ENCODE peak calls at places on chromosomes 7 and 10, in five cellular contexts. H is CD4-positive, CD25-positive, alpha-beta regulatory T cell; Y is stomach; U is spleen; E is A549. Z is an unnamed sample.

GRCh38 chr10:43958964-43959363 is 310.3 kb upstream of the ZNF32 start:
- DNase-seq in H (no peak), U (peak), E (no peak), Y (no peak), Z (no peak)

GRCh38 chr7:32501522-32501921 is 6.2 kb downstream of the AVL9 start:
- DNase-seq in Y (no peak), U (no peak), E (no peak), H (no peak), Z (no peak)

GRCh38 chr7:117281562-117281961 is 41.3 kb downstream of the WNT2 start:
- DNase-seq in H (no peak), E (no peak), U (no peak), Y (no peak), Z (no peak)

GRCh38 chr10:106173838-106174237 is 990.7 kb downstream of the SORCS1 start:
- DNase-seq in Y (no peak), H (no peak), E (no peak), U (no peak), Z (no peak)

GRCh38 chr10:5892007-5892406 is 2.0 kb downstream of the FBH1 start:
- DNase-seq in E (no peak), H (peak), U (peak), Y (no peak), Z (no peak)

GRCh38 chr7:147658392-147658791 is 932.2 kb upstream of the C7orf33 start:
- DNase-seq in H (no peak), U (no peak), E (no peak), Y (no peak), Z (no peak)

GRCh38 chr7:81725496-81726117 is 44.2 kb downstream of the HGF start:
- DNase-seq in Y (no peak), U (no peak), H (no peak), E (peak), Z (no peak)

GRCh38 chr7:7922684-7923385 is 45.8 kb upstream of the GLCCI1 start:
- DNase-seq in H (no peak), U (no peak), Y (no peak), E (no peak), Z (no peak)

GRCh38 chr7:19378340-19378704 is 233.1 kb upstream of the FERD3L start:
- DNase-seq in H (no peak), Y (no peak), U (no peak), E (no peak), Z (no peak)

GRCh38 chr10:90197766-90198165 is 496.4 kb downstream of the KIF20B start:
- DNase-seq in Y (no peak), U (no peak), E (no peak), H (no peak), Z (no peak)

GRCh38 chr7:112452102-112452888 is 2.0 kb downstream of the IFRD1 start:
- DNase-seq in E (peak), U (no peak), H (peak), Y (peak), Z (no peak)

GRCh38 chr7:37510043-37510634 is 61.5 kb upstream of the ELMO1 start:
- DNase-seq in H (peak), E (no peak), Y (no peak), U (no peak), Z (no peak)

GRCh38 chr10:106555599-106555998 is 608.9 kb downstream of the SORCS1 start:
- DNase-seq in H (no peak), Y (no peak), E (no peak), U (no peak), Z (no peak)

GRCh38 chr7:289209-289755 is 688 bp upstream of the FOXL3 start:
- DNase-seq in U (peak), H (no peak), Y (no peak), E (no peak), Z (no peak)

GRCh38 chr7:118195837-118196474 is 12.0 kb downstream of the LSM8 start:
- DNase-seq in H (peak), Y (peak), U (no peak), E (peak), Z (no peak)

GRCh38 chr10:129599160-129599559 is 132.1 kb downstream of the MGMT start:
- DNase-seq in Y (no peak), U (no peak), E (no peak), H (no peak), Z (no peak)

GRCh38 chr10:62960416-62960815 is 144.2 kb upstream of the EGR2 start:
- DNase-seq in E (no peak), H (no peak), Y (no peak), U (no peak), Z (no peak)

GRCh38 chr10:3484306-3485187 is 300.5 kb downstream of the KLF6 start:
- DNase-seq in Y (no peak), E (no peak), U (no peak), H (no peak), Z (no peak)

GRCh38 chr10:29635711-29636144 is 957 bp upstream of the SVIL start:
- DNase-seq in U (no peak), Y (no peak), H (no peak), E (peak), Z (no peak)

GRCh38 chr10:92990615-92991014 is 70.0 kb upstream of the CYP26C1 start:
- DNase-seq in E (no peak), Y (no peak), U (no peak), H (peak), Z (no peak)

GRCh38 chr10:101588879-101589278 is 758 bp downstream of the DPCD start:
- DNase-seq in E (no peak), Y (no peak), H (no peak), U (peak), Z (no peak)

GRCh38 chr10:101585841-101586240 is 2.2 kb downstream of the POLL start:
- DNase-seq in U (peak), H (no peak), Y (no peak), E (no peak), Z (no peak)

GRCh38 chr10:101587725-101588614 is at the start of the genes DPCD and POLL:
- DNase-seq in U (peak), H (peak), Y (peak), E (peak), Z (no peak)
- H3K4me3 ChIP-seq in U (peak), H (peak), Y (peak), E (peak), Z (peak)

GRCh38 chr10:128277267-128277666 is 151.0 kb upstream of the MKI67 start:
- DNase-seq in H (no peak), U (no peak), Y (no peak), E (no peak), Z (no peak)

GRCh38 chr10:128278362-128278761 is 152.1 kb upstream of the MKI67 start:
- DNase-seq in U (no peak), E (no peak), H (no peak), Y (no peak), Z (no peak)

GRCh38 chr10:128274938-128275337 is 148.7 kb upstream of the MKI67 start:
- DNase-seq in U (no peak), Y (no peak), E (no peak), H (peak), Z (peak)

GRCh38 chr10:128280271-128280670 is 154.0 kb upstream of the MKI67 start:
- DNase-seq in U (no peak), H (no peak), E (no peak), Y (no peak), Z (no peak)

DNA sequence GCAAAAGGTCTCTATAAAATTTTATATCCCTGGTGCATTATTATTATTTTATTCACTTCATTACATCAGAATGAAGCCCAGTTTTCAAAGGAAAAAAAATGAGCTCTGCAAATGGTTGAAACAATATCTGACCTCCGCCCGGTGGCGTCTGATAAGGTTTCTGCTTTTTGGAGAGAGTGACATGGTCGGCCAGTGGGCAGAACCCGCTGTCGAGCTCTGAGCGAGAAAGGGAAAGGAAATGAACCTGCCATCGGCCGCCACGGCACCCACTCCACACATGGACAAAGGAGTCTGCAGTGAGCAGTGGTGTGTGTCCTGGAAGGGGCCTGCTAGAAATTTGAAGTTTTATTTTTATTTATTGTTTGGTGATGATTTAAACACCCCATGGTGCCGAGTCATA is 149.2 kb upstream of the MKI67 start:
- DNase-seq in H (no peak), U (no peak), Y (no peak), E (no peak), Z (no peak)
- H3K4me3 ChIP-seq in H (no peak), U (no peak), Y (no peak), E (no peak), Z (peak)

DNA sequence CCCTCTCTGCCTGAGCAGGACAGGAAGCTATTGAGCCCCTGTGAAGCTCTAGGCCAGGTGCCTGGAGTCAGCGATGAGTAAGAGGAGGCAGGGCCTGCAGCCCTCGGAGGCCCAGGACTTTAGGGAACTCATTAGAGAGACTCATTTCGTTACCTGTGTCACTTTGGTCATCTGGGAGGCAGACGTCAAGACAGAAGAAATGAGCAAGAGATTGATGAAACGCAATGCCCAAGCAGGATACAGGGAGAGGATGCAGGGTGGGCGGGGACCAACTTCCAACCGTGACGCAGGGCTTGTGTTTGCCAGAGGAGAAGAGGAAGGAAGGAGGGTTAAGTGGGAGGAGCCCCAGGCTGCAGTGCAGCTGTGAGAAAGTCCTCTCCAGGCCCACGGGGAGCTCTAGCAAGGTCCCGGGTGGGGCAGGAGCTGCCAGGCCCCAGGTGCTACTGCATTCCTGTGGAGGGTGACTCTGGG is 26.4 kb upstream of the GNA12 start:
- DNase-seq in Y (peak), H (peak), E (peak), U (peak), Z (no peak)
- H3K4me3 ChIP-seq in Y (peak), H (peak), E (no peak), U (peak), Z (no peak)

GRCh38 chr7:128117691-128118090 is 86.5 kb upstream of the LRRC4 start:
- DNase-seq in Y (no peak), U (peak), H (no peak), E (no peak), Z (no peak)
- H3K4me3 ChIP-seq in Y (no peak), U (no peak), H (no peak), E (no peak), Z (no peak)

GRCh38 chr7:155205368-155206285 is 92.1 kb upstream of the INSIG1 start:
- DNase-seq in Y (peak), E (peak), H (peak), U (peak), Z (peak)

GRCh38 chr7:155206286-155207020 is 91.2 kb upstream of the INSIG1 start:
- DNase-seq in Y (peak), H (peak), E (no peak), U (peak), Z (no peak)

GRCh38 chr7:155203882-155204691 is 93.6 kb upstream of the INSIG1 start:
- DNase-seq in E (no peak), U (peak), H (no peak), Y (peak), Z (no peak)

GRCh38 chr7:155203059-155203881 is 94.4 kb upstream of the INSIG1 start:
- DNase-seq in E (no peak), Y (no peak), H (no peak), U (peak), Z (no peak)

GRCh38 chr7:155204744-155205367 is 92.8 kb upstream of the INSIG1 start:
- DNase-seq in E (no peak), Y (no peak), U (peak), H (no peak), Z (no peak)
- H3K4me3 ChIP-seq in E (no peak), Y (no peak), U (peak), H (peak), Z (no peak)

GRCh38 chr10:93993782-93994668 is at the start of gene PLCE1:
- DNase-seq in E (peak), U (peak), Y (peak), H (no peak), Z (no peak)
- H3K4me3 ChIP-seq in E (peak), U (peak), Y (peak), H (no peak), Z (peak)

DNA sequence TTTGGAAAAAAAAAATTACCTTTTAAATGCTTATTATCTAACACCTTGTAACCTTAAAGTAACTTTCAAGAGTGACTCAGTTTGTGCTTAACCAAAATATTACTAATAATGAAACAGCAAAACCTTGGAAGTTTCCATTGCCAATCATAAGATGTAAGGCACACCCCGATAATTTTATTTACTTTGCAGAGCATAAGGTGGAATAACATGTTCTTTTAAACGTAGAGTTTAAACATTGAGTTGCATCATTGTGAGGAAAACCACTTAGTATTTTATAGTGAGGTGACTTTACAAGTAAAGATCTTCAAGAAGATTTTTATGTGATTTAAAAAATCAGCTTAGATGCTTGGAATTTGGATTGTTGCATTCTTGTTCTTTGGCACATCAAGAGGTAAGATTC is at the start of gene PNLIPRP3:
- DNase-seq in U (no peak), Y (no peak), H (no peak), E (no peak), Z (no peak)
- H3K4me3 ChIP-seq in U (no peak), Y (no peak), H (no peak), E (no peak), Z (no peak)

GRCh38 chr7:138934401-138934800 is 46.8 kb downstream of the KIAA1549 start:
- DNase-seq in U (no peak), H (no peak), E (no peak), Y (no peak), Z (no peak)
- H3K4me3 ChIP-seq in U (no peak), H (no peak), E (no peak), Y (no peak), Z (no peak)

GRCh38 chr10:100747061-100747825 is 1.9 kb downstream of the PAX2 start:
- DNase-seq in Y (no peak), H (no peak), U (no peak), E (no peak), Z (no peak)

GRCh38 chr10:100744136-100744979 is 1.0 kb upstream of the PAX2 start:
- DNase-seq in E (peak), H (peak), Y (no peak), U (no peak), Z (no peak)

GRCh38 chr10:100746413-100746931 is 1.1 kb downstream of the PAX2 start:
- DNase-seq in Y (no peak), E (no peak), U (no peak), H (no peak), Z (no peak)

GRCh38 chr10:100744980-100745881 is at the start of gene PAX2:
- DNase-seq in E (peak), Y (no peak), H (no peak), U (no peak), Z (no peak)

GRCh38 chr10:100745882-100746412 is 565 bp downstream of the PAX2 start:
- DNase-seq in H (no peak), U (no peak), E (no peak), Y (no peak), Z (no peak)
- H3K4me3 ChIP-seq in H (no peak), U (peak), E (peak), Y (peak), Z (no peak)

Z was measured in SK-N-MC.